ENCODE peak calls at places on chromosomes 4 and X, in nine cellular contexts. A is GM12864, T is kidney, G is choroid plexus epithelial cell, E is astrocyte of the spinal cord, H is cardiac muscle cell, U is cardiac fibroblast, M is stomach, R is BJ. Q is an unnamed sample.

GRCh38 chr4:153333874-153334273 is 10.6 kb upstream of the MND1 start:
- DNase-seq in R (no peak), G (no peak), E (no peak), H (no peak), A (no peak), M (no peak), U (peak), T (no peak), Q (no peak)

GRCh38 chr4:28279249-28279648 is 1418.6 kb downstream of the STIM2 start:
- DNase-seq in E (no peak), U (no peak), M (no peak), T (no peak), A (no peak), R (no peak), H (no peak), G (no peak), Q (no peak)

GRCh38 chr4:22787753-22788389 is 95.1 kb downstream of the GBA3 start:
- DNase-seq in G (no peak), A (no peak), H (no peak), R (no peak), M (no peak), U (no peak), E (peak), T (no peak), Q (peak)

GRCh38 chr4:46404961-46405360 is 15.0 kb upstream of the GABRA2 start:
- DNase-seq in E (no peak), R (no peak), M (no peak), U (no peak), T (peak), G (peak), A (no peak), H (peak), Q (no peak)

GRCh38 chrX:139692908-139693307 is 15.1 kb downstream of the MCF2 start:
- DNase-seq in R (no peak), A (no peak), T (no peak), M (no peak), G (no peak), H (no peak), E (no peak), U (no peak), Q (no peak)

GRCh38 chrX:125131146-125131545 is 188.5 kb upstream of the TEX13C start:
- DNase-seq in G (no peak), H (peak), A (no peak), M (no peak), E (no peak), T (no peak), R (no peak), U (no peak), Q (no peak)

GRCh38 chr4:110850461-110851447 is 227.9 kb upstream of the PITX2 start:
- DNase-seq in R (no peak), U (no peak), T (no peak), G (no peak), M (no peak), H (peak), E (no peak), A (no peak), Q (no peak)

GRCh38 chr4:17030543-17030942 is 132.1 kb upstream of the LDB2 start:
- DNase-seq in G (peak), U (peak), T (no peak), A (no peak), H (no peak), R (peak), E (peak), M (no peak), Q (peak)

GRCh38 chr4:62948108-62948507 is 1461.1 kb downstream of the TECRL start:
- DNase-seq in G (no peak), M (no peak), R (no peak), A (no peak), T (no peak), H (no peak), U (no peak), E (peak), Q (no peak)

GRCh38 chr4:110970642-110971041 is 347.8 kb upstream of the PITX2 start:
- DNase-seq in A (peak), T (no peak), G (peak), M (peak), H (peak), U (peak), R (no peak), E (peak), Q (peak)

GRCh38 chrX:155745792-155746191 is 133.0 kb upstream of the TMLHE start:
- DNase-seq in H (peak), G (peak), U (peak), R (no peak), T (no peak), E (peak), M (peak), A (no peak), Q (no peak)

GRCh38 chr4:76892001-76892400 is 5.9 kb downstream of the SOWAHB start:
- DNase-seq in M (no peak), R (no peak), A (no peak), T (no peak), H (no peak), G (no peak), U (no peak), E (no peak), Q (no peak)

GRCh38 chrX:101287402-101287801 is 3.7 kb downstream of the TAF7L start:
- DNase-seq in T (no peak), U (peak), M (no peak), G (peak), E (peak), H (peak), A (peak), R (peak), Q (peak)

GRCh38 chrX:2150722-2151121 is 350.1 kb downstream of the DHRSX start:
- DNase-seq in G (no peak), U (no peak), A (no peak), R (no peak), M (no peak), E (no peak), H (no peak), T (no peak), Q (no peak)

GRCh38 chrX:24241822-24242648 is 71.8 kb downstream of the SUPT20HL2 start:
- DNase-seq in R (no peak), A (no peak), G (peak), H (peak), U (peak), M (no peak), E (peak), T (no peak), Q (peak)

GRCh38 chrX:31350808-31351074 is 278.9 kb upstream of the FTHL17 start:
- DNase-seq in M (no peak), E (no peak), H (no peak), R (no peak), U (no peak), A (no peak), T (no peak), G (no peak), Q (no peak)

GRCh38 chr4:60579335-60579734 is 620.8 kb upstream of the ADGRL3 start:
- DNase-seq in R (no peak), H (no peak), M (no peak), A (no peak), U (peak), T (no peak), E (no peak), G (peak), Q (no peak)

GRCh38 chr4:95830647-95831046 is 9.2 kb upstream of the PDHA2 start:
- DNase-seq in M (no peak), G (no peak), T (no peak), E (no peak), A (no peak), U (no peak), R (no peak), H (no peak), Q (no peak)

GRCh38 chr4:95165926-95166524 is 382.7 kb downstream of the UNC5C start:
- DNase-seq in H (peak), A (peak), R (no peak), U (peak), M (no peak), G (peak), E (peak), T (no peak), Q (peak)

GRCh38 chr4:176383273-176384077 is 63.7 kb downstream of the SPCS3 start:
- DNase-seq in M (no peak), T (no peak), R (no peak), U (peak), H (no peak), E (peak), G (peak), A (no peak), Q (no peak)

GRCh38 chr4:172822322-172822721 is 346.3 kb upstream of the GALNT7 start:
- DNase-seq in G (no peak), M (no peak), A (no peak), R (no peak), T (no peak), H (no peak), E (no peak), U (no peak), Q (no peak)

GRCh38 chrX:149803458-149804062 is 21.8 kb downstream of the MAGEA9 start:
- DNase-seq in M (no peak), A (no peak), H (no peak), U (no peak), G (no peak), R (no peak), E (no peak), T (peak), Q (no peak)

GRCh38 chrX:116462843-116463242 is at the start of gene CT83:
- DNase-seq in H (no peak), U (no peak), M (no peak), E (no peak), T (no peak), G (no peak), R (no peak), A (no peak), Q (no peak)

GRCh38 chr4:47855350-47855749 is 17.5 kb upstream of the CORIN start:
- DNase-seq in A (no peak), T (no peak), R (peak), U (peak), E (peak), M (no peak), H (no peak), G (no peak), Q (no peak)

GRCh38 chrX:150464001-150464400 is 100.9 kb downstream of the MAMLD1 start:
- DNase-seq in T (no peak), U (no peak), G (no peak), R (no peak), H (no peak), A (no peak), E (no peak), M (no peak), Q (no peak)

GRCh38 chrX:103792916-103793540 is 16.4 kb downstream of the PLP1 start:
- DNase-seq in T (no peak), M (no peak), U (peak), A (no peak), H (no peak), G (peak), E (peak), R (peak), Q (peak)
- H3K4me3 ChIP-seq in T (no peak), M (no peak), U (no peak), A (no peak), H (no peak), G (no peak), E (no peak), R (peak), Q (no peak)

GRCh38 chr4:106985830-106986229 is 50.3 kb downstream of the DKK2 start:
- DNase-seq in T (no peak), R (no peak), U (no peak), G (no peak), M (no peak), E (peak), A (no peak), H (no peak), Q (peak)
- TF ChIP-seq CTCF in T (no peak), R (no peak), U (no peak), G (no peak), M (no peak), E (no peak), A (no peak), H (no peak), Q (no peak)

GRCh38 chr4:84493092-84493850 is 5.8 kb downstream of the NKX6-1 start:
- DNase-seq in R (no peak), M (no peak), E (peak), A (no peak), T (peak), H (peak), U (peak), G (no peak), Q (no peak)
- H3K4me3 ChIP-seq in R (no peak), M (no peak), E (no peak), A (no peak), T (no peak), H (peak), U (no peak), G (no peak), Q (no peak)

GRCh38 chrX:47751670-47752069 is 85.0 kb upstream of the ZNF81 start:
- DNase-seq in R (no peak), E (no peak), U (peak), G (peak), A (no peak), T (no peak), M (peak), H (peak), Q (no peak)
- TF ChIP-seq CTCF in R (peak), E (no peak), U (peak), G (peak), A (peak), T (no peak), M (no peak), H (peak), Q (no peak)

DNA sequence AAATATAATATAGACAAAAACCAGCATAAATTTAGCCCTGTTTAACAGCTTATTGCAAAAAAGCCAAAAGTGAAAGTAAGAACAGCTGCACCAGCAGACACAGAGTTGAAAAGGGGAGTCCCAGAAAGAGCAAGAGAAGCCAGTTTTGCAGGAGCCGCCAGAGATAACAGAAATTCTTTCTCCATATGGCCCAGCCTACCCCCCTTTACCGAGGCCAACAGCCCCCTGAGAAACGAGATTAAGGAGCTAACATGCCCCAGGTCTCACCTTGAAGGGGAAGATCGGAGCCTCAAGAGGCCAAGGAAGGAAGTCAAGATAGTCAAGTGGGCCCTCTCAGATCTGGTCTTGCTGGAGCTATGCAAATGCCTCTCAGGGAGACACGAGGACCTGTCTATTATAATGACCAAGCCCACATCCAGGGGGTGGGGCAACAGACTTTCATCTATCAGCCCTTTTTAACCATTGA is 4.8 kb downstream of the ACOX3 start:
- DNase-seq in G (peak), T (no peak), M (peak), H (peak), U (peak), A (no peak), E (no peak), R (no peak), Q (no peak)
- H3K4me3 ChIP-seq in G (peak), T (no peak), M (peak), H (peak), U (peak), A (peak), E (peak), R (no peak), Q (no peak)

DNA sequence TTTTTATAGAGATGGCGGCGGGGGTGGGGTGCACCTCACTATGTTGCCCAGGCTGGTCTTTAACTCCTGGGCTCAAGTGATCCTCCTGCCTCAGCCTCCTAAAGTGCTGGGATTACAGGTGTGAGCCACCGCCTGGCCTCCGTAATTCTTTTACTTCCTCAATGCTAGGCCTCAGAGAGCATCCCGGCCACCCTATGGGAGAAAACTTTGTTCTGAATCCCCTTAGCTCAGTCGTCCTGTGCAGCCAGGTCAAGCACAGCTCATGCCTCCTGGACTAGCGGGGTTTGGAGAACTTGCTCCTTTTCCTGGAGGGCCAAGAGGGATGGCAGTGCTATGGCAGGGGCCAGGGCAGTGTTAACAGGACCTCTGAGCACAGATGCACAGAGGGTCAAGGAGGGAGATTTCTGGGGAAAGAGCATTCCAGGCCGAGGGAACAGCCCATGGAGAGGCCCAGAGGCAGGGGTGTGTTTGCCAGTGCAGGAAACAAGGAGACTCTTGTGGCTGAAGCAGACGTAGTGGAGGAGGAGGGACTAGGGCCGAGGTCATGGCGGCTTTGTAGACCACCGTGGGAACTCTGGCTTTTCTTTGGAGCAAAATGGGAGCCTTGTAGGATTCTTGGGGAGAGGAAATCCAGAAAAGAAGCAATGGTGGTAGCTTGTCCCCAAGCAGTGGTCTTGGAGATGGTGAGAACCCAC is 9.8 kb upstream of the TNIP2 start:
- DNase-seq in H (no peak), R (no peak), U (no peak), E (no peak), M (no peak), T (no peak), A (no peak), G (no peak), Q (no peak)
- TF ChIP-seq CTCF in H (no peak), R (no peak), U (no peak), E (no peak), M (no peak), T (no peak), A (no peak), G (no peak), Q (no peak)